ENCODE peak calls at places on chromosomes 4 and X, in six cellular contexts. One of them, this sample, is unnamed.

GRCh38 chr4:181618896-181619295 is 624.3 kb upstream of the TENM3 start:
- DNase-seq in GM23248: no peak
- DNase-seq in hepatocyte: no peak
- DNase-seq in PC-3: no peak
- DNase-seq in GM23338: peak; percentile 62
- DNase-seq in HCT116: no peak
- DNase-seq in this sample: peak; percentile 18

GRCh38 chr4:172344266-172344772 is 531.1 kb downstream of the GALNTL6 start:
- DNase-seq in GM23248: no peak
- DNase-seq in hepatocyte: no peak
- DNase-seq in PC-3: no peak
- DNase-seq in GM23338: no peak
- DNase-seq in HCT116: no peak
- DNase-seq in this sample: no peak

GRCh38 chrX:153969904-153970397 is 1.7 kb downstream of the HCFC1 start:
- DNase-seq in GM23248: peak; percentile 52
- DNase-seq in hepatocyte: no peak
- DNase-seq in PC-3: peak; percentile 10
- DNase-seq in GM23338: no peak
- DNase-seq in HCT116: no peak
- DNase-seq in this sample: no peak

GRCh38 chr4:41887821-41888699 is 47.2 kb upstream of the TMEM33 start:
- DNase-seq in GM23248: peak; percentile 66
- DNase-seq in hepatocyte: peak; percentile 71
- DNase-seq in PC-3: peak; percentile 62
- DNase-seq in GM23338: peak; percentile 65
- DNase-seq in HCT116: peak; percentile 34
- DNase-seq in this sample: peak; percentile 61

GRCh38 chr4:88697113-88697512 is 516 bp downstream of the NAP1L5 start:
- DNase-seq in GM23248: peak; percentile 59
- DNase-seq in hepatocyte: no peak
- DNase-seq in PC-3: no peak
- DNase-seq in GM23338: no peak
- DNase-seq in HCT116: no peak
- DNase-seq in this sample: no peak

GRCh38 chr4:25031077-25031606 is 396 bp upstream of the LGI2 start:
- DNase-seq in GM23248: peak; percentile 46
- DNase-seq in hepatocyte: peak; percentile 37
- DNase-seq in PC-3: no peak
- DNase-seq in GM23338: peak; percentile 66
- DNase-seq in HCT116: no peak
- DNase-seq in this sample: peak; percentile 50

GRCh38 chr4:176758731-176759130 is 34.0 kb downstream of the VEGFC start:
- DNase-seq in GM23248: peak; percentile 50
- DNase-seq in hepatocyte: no peak
- DNase-seq in PC-3: no peak
- DNase-seq in GM23338: no peak
- DNase-seq in HCT116: no peak
- DNase-seq in this sample: no peak

GRCh38 chr4:175386776-175387507 is 425.1 kb downstream of the GPM6A start:
- DNase-seq in GM23248: no peak
- DNase-seq in hepatocyte: peak; percentile 11
- DNase-seq in PC-3: no peak
- DNase-seq in GM23338: peak; percentile 62
- DNase-seq in HCT116: no peak
- DNase-seq in this sample: peak; percentile 29

GRCh38 chr4:87036713-87037112 is 101.9 kb downstream of the AFF1 start:
- DNase-seq in GM23248: no peak
- DNase-seq in hepatocyte: no peak
- DNase-seq in PC-3: no peak
- DNase-seq in GM23338: no peak
- DNase-seq in HCT116: no peak
- DNase-seq in this sample: no peak

GRCh38 chr4:122341906-122342305 is 36.9 kb upstream of the ADAD1 start:
- DNase-seq in GM23248: peak; percentile 91
- DNase-seq in hepatocyte: peak; percentile 7
- DNase-seq in PC-3: peak; percentile 30
- DNase-seq in GM23338: peak; percentile 13
- DNase-seq in HCT116: no peak
- DNase-seq in this sample: no peak

GRCh38 chrX:347351-348117 is 28.9 kb upstream of the GTPBP6 start:
- DNase-seq in GM23248: no peak
- DNase-seq in hepatocyte: no peak
- DNase-seq in PC-3: no peak
- DNase-seq in GM23338: no peak
- DNase-seq in HCT116: no peak
- DNase-seq in this sample: no peak

GRCh38 chr4:94534401-94535312 is 82.9 kb downstream of the PDLIM5 start:
- DNase-seq in GM23248: no peak
- DNase-seq in hepatocyte: peak; percentile 26
- DNase-seq in PC-3: no peak
- DNase-seq in GM23338: peak; percentile 51
- DNase-seq in HCT116: no peak
- DNase-seq in this sample: no peak

GRCh38 chrX:153724252-153725038 is at the start of the genes ABCD1 and BCAP31:
- DNase-seq in GM23248: peak; percentile 91
- DNase-seq in hepatocyte: peak; percentile 95
- DNase-seq in PC-3: peak; percentile 91
- DNase-seq in GM23338: peak; percentile 84
- DNase-seq in HCT116: peak; percentile 49
- DNase-seq in this sample: peak; percentile 95

GRCh38 chr4:109548655-109549054 is 11.4 kb upstream of the MCUB start:
- DNase-seq in GM23248: peak; percentile 84
- DNase-seq in hepatocyte: peak; percentile 35
- DNase-seq in PC-3: peak; percentile 76
- DNase-seq in GM23338: no peak
- DNase-seq in HCT116: no peak
- DNase-seq in this sample: no peak

GRCh38 chr4:184439856-184440592 is 34.3 kb downstream of the IRF2 start:
- DNase-seq in GM23248: no peak
- DNase-seq in hepatocyte: peak; percentile 61
- DNase-seq in PC-3: no peak
- DNase-seq in GM23338: no peak
- DNase-seq in HCT116: no peak
- DNase-seq in this sample: no peak

GRCh38 chrX:53882331-53882730 is 161.9 kb downstream of the PHF8 start:
- DNase-seq in GM23248: peak; percentile 13
- DNase-seq in hepatocyte: peak; percentile 54
- DNase-seq in PC-3: peak; percentile 43
- DNase-seq in GM23338: no peak
- DNase-seq in HCT116: no peak
- DNase-seq in this sample: no peak

GRCh38 chr4:170391066-170391754 is 301.5 kb upstream of the AADAT start:
- DNase-seq in GM23248: peak; percentile 79
- DNase-seq in hepatocyte: no peak
- DNase-seq in PC-3: peak; percentile 58
- DNase-seq in GM23338: no peak
- DNase-seq in HCT116: no peak
- DNase-seq in this sample: peak; percentile 9

GRCh38 chr4:48781968-48782367 is 1.9 kb upstream of the FRYL start:
- DNase-seq in GM23248: no peak
- DNase-seq in hepatocyte: no peak
- DNase-seq in PC-3: no peak
- DNase-seq in GM23338: no peak
- DNase-seq in HCT116: no peak
- DNase-seq in this sample: no peak

GRCh38 chrX:46882266-46882665 is 30.0 kb upstream of the JADE3 start:
- DNase-seq in GM23248: no peak
- DNase-seq in hepatocyte: no peak
- DNase-seq in PC-3: no peak
- DNase-seq in GM23338: peak; percentile 47
- DNase-seq in HCT116: no peak
- DNase-seq in this sample: peak; percentile 61

GRCh38 chr4:139749313-139749712 is 83.7 kb downstream of the MGST2 start:
- DNase-seq in GM23248: no peak
- DNase-seq in hepatocyte: no peak
- DNase-seq in PC-3: no peak
- DNase-seq in GM23338: no peak
- DNase-seq in HCT116: no peak
- DNase-seq in this sample: no peak

GRCh38 chr4:102868153-102868781 is 525 bp upstream of the CISD2 start:
- DNase-seq in GM23248: no peak
- DNase-seq in hepatocyte: no peak
- DNase-seq in PC-3: no peak
- DNase-seq in GM23338: no peak
- DNase-seq in HCT116: no peak
- DNase-seq in this sample: no peak

GRCh38 chr4:121977251-121978168 is 25.6 kb upstream of the TRPC3 start:
- DNase-seq in GM23248: no peak
- DNase-seq in hepatocyte: peak; percentile 31
- DNase-seq in PC-3: no peak
- DNase-seq in GM23338: no peak
- DNase-seq in HCT116: no peak
- DNase-seq in this sample: no peak

GRCh38 chr4:138305055-138305454 is 62.9 kb upstream of the SLC7A11 start:
- DNase-seq in GM23248: no peak
- DNase-seq in hepatocyte: no peak
- DNase-seq in PC-3: no peak
- DNase-seq in GM23338: no peak
- DNase-seq in HCT116: no peak
- DNase-seq in this sample: no peak

GRCh38 chr4:73573794-73574528 is 46.3 kb downstream of the RASSF6 start:
- DNase-seq in GM23248: peak; percentile 74
- DNase-seq in hepatocyte: peak; percentile 91
- DNase-seq in PC-3: peak; percentile 91
- DNase-seq in GM23338: peak; percentile 96
- DNase-seq in HCT116: peak; percentile 54
- DNase-seq in this sample: peak; percentile 91

GRCh38 chrX:130893356-130894085 is 9.5 kb downstream of the ENOX2 start:
- DNase-seq in GM23248: no peak
- DNase-seq in hepatocyte: no peak
- DNase-seq in PC-3: no peak
- DNase-seq in GM23338: no peak
- DNase-seq in HCT116: no peak
- DNase-seq in this sample: no peak

GRCh38 chrX:42967681-42968080 is 189.7 kb upstream of the PPP1R2C start:
- DNase-seq in GM23248: no peak
- DNase-seq in hepatocyte: no peak
- DNase-seq in PC-3: no peak
- DNase-seq in GM23338: no peak
- DNase-seq in HCT116: no peak
- DNase-seq in this sample: no peak
- TF ChIP-seq EZH2phosphoT487 in GM23248: no peak
- TF ChIP-seq EZH2phosphoT487 in hepatocyte: no peak
- TF ChIP-seq EZH2phosphoT487 in PC-3: no peak
- TF ChIP-seq EZH2phosphoT487 in GM23338: no peak
- TF ChIP-seq EZH2phosphoT487 in HCT116: no peak
- TF ChIP-seq EZH2phosphoT487 in this sample: no peak

DNA sequence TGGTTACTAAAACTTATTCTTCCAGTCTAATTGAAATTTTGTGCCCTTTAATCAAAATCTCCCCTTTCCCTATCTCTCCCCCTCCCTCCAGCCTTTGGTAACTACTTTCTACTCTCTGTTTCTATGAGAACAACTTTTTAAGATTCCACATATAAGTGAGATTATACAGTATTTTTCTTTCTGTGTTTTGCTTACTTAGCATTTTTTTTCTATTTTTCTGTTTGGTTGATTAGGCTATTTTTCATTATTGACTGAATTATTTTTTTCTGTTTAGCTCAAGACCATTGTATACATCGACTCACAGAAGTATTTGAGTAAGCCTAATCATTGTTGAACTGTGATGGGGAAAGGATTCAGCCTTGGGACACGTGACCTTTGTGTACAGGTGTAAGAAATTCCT is 116.4 kb downstream of the PHEX start:
- DNase-seq in GM23248: no peak
- DNase-seq in hepatocyte: no peak
- DNase-seq in PC-3: no peak
- DNase-seq in GM23338: no peak
- DNase-seq in HCT116: no peak
- DNase-seq in this sample: no peak
- H3K27ac ChIP-seq in GM23248: no peak overlapping the region
- H3K27ac ChIP-seq in hepatocyte: no peak overlapping the region
- H3K27ac ChIP-seq in PC-3: no peak overlapping the region
- H3K27ac ChIP-seq in GM23338: no peak overlapping the region
- H3K27ac ChIP-seq in HCT116: no peak overlapping the region
- H3K27ac ChIP-seq in this sample: no peak overlapping the region

DNA sequence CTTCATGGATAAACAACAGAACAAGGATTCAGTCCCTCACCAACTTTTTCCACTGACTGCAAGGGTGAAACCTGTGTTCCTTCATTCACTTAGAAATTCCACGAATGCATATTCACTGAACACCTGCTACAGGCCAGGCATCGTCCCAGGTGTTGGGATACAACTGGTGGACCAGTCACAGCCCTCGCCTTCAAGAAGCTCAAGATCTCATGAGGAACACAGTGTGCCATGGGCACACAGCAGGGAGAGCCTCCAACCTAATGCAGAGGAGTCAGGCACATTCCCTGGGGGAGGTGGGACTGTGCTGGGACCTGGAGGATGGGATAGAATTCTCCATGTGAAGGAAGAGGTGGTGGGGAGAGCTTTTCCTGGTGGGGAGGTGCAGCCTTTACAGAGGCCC is 107.6 kb upstream of the PDLIM3 start:
- DNase-seq in GM23248: no peak
- DNase-seq in hepatocyte: no peak
- DNase-seq in PC-3: no peak
- DNase-seq in GM23338: no peak
- DNase-seq in HCT116: no peak
- DNase-seq in this sample: no peak
- TF ChIP-seq EZH2phosphoT487 in GM23248: no peak
- TF ChIP-seq EZH2phosphoT487 in hepatocyte: no peak
- TF ChIP-seq EZH2phosphoT487 in PC-3: no peak
- TF ChIP-seq EZH2phosphoT487 in GM23338: no peak
- TF ChIP-seq EZH2phosphoT487 in HCT116: no peak
- TF ChIP-seq EZH2phosphoT487 in this sample: no peak

GRCh38 chr4:158871050-158871724 is 102.4 kb downstream of the FNIP2 start:
- DNase-seq in GM23248: no peak
- DNase-seq in hepatocyte: no peak
- DNase-seq in PC-3: no peak
- DNase-seq in GM23338: no peak
- DNase-seq in HCT116: no peak
- DNase-seq in this sample: no peak

GRCh38 chr4:158865520-158866177 is 96.8 kb downstream of the FNIP2 start:
- DNase-seq in GM23248: no peak
- DNase-seq in hepatocyte: no peak
- DNase-seq in PC-3: no peak
- DNase-seq in GM23338: no peak
- DNase-seq in HCT116: no peak
- DNase-seq in this sample: no peak

GRCh38 chr4:158870282-158871049 is 101.6 kb downstream of the FNIP2 start:
- DNase-seq in GM23248: no peak
- DNase-seq in hepatocyte: no peak
- DNase-seq in PC-3: no peak
- DNase-seq in GM23338: peak; percentile 72
- DNase-seq in HCT116: no peak
- DNase-seq in this sample: peak; percentile 63

GRCh38 chr4:158869761-158870160 is 100.9 kb downstream of the FNIP2 start:
- DNase-seq in GM23248: no peak
- DNase-seq in hepatocyte: no peak
- DNase-seq in PC-3: no peak
- DNase-seq in GM23338: no peak
- DNase-seq in HCT116: no peak
- DNase-seq in this sample: no peak

DNA sequence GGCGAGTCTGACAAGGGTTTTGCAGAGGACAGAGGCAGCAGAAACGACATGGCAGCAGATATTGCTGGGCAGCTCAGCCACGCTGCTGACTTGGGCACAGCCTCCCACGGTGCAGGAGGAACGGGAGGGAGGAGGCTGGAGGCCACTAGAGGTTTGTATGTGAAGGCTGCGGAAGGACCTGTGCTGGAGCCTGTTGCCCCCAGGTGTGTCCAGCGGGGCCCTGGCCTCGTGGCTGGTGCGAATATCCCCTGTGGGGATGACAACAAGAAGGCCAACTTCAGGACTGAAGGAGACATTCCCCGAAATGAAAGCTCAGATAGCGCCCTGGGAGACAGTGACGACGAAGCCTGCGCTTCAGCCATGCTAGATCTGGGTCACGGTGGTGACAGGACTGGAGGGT is 100.2 kb downstream of the FNIP2 start:
- DNase-seq in GM23248: no peak
- DNase-seq in hepatocyte: no peak
- DNase-seq in PC-3: no peak
- DNase-seq in GM23338: no peak
- DNase-seq in HCT116: no peak
- DNase-seq in this sample: no peak
- H3K27ac ChIP-seq in GM23248: no peak overlapping the region
- H3K27ac ChIP-seq in hepatocyte: no peak overlapping the region
- H3K27ac ChIP-seq in PC-3: no peak overlapping the region
- H3K27ac ChIP-seq in GM23338: no peak overlapping the region
- H3K27ac ChIP-seq in HCT116: no peak overlapping the region
- H3K27ac ChIP-seq in this sample: no peak overlapping the region